ENCODE peak calls at places on chromosomes 13 and 19, in six cellular contexts. One of them, this sample, is unnamed.

GRCh38 chr19:47514869-47515588 is at the start of gene NAPA:
- DNase-seq in lower lobe of right lung: peak; percentile 100
- DNase-seq in AG04450: peak; percentile 100
- DNase-seq in GM06990: peak; percentile 100
- DNase-seq in esophagus squamous epithelium: peak; percentile 100
- DNase-seq in colonic mucosa: peak; percentile 100
- DNase-seq in this sample: peak; percentile 100

GRCh38 chr19:16861875-16862274 is 26.9 kb upstream of the F2RL3 start:
- DNase-seq in colonic mucosa: no peak
- DNase-seq in AG04450: no peak
- DNase-seq in GM06990: no peak
- DNase-seq in lower lobe of right lung: no peak
- DNase-seq in esophagus squamous epithelium: no peak
- DNase-seq in this sample: no peak

GRCh38 chr19:2140193-2140545 is 11.2 kb downstream of the AP3D1 start:
- DNase-seq in AG04450: no peak
- DNase-seq in esophagus squamous epithelium: no peak
- DNase-seq in GM06990: no peak
- DNase-seq in colonic mucosa: no peak
- DNase-seq in lower lobe of right lung: no peak
- DNase-seq in this sample: no peak

GRCh38 chr19:58513694-58514563 is 2.1 kb upstream of the SLC27A5 start:
- DNase-seq in AG04450: no peak
- DNase-seq in esophagus squamous epithelium: no peak
- DNase-seq in colonic mucosa: peak; percentile 93
- DNase-seq in lower lobe of right lung: peak; percentile 96
- DNase-seq in GM06990: peak; percentile 99
- DNase-seq in this sample: no peak

GRCh38 chr13:100154835-100155463 is 66.1 kb downstream of the PCCA start:
- DNase-seq in colonic mucosa: no peak
- DNase-seq in lower lobe of right lung: no peak
- DNase-seq in AG04450: no peak
- DNase-seq in GM06990: no peak
- DNase-seq in esophagus squamous epithelium: no peak
- DNase-seq in this sample: no peak

GRCh38 chr19:17454579-17454978 is 6.1 kb upstream of the TMEM221 start:
- DNase-seq in colonic mucosa: no peak
- DNase-seq in GM06990: no peak
- DNase-seq in lower lobe of right lung: no peak
- DNase-seq in esophagus squamous epithelium: no peak
- DNase-seq in AG04450: no peak
- DNase-seq in this sample: no peak

GRCh38 chr19:55696301-55697068 is 21.5 kb downstream of the EPN1 start:
- DNase-seq in esophagus squamous epithelium: no peak
- DNase-seq in GM06990: no peak
- DNase-seq in lower lobe of right lung: peak; percentile 20
- DNase-seq in AG04450: no peak
- DNase-seq in colonic mucosa: no peak
- DNase-seq in this sample: no peak

GRCh38 chr13:31159306-31159705 is 2.4 kb downstream of the HSPH1 start:
- DNase-seq in esophagus squamous epithelium: no peak
- DNase-seq in lower lobe of right lung: no peak
- DNase-seq in AG04450: no peak
- DNase-seq in colonic mucosa: no peak
- DNase-seq in GM06990: no peak
- DNase-seq in this sample: no peak

GRCh38 chr19:42942187-42942789 is 5.3 kb upstream of the PSG7 start:
- DNase-seq in GM06990: no peak
- DNase-seq in lower lobe of right lung: no peak
- DNase-seq in colonic mucosa: no peak
- DNase-seq in esophagus squamous epithelium: no peak
- DNase-seq in AG04450: no peak
- DNase-seq in this sample: no peak

GRCh38 chr13:114148521-114148855 is 16.1 kb upstream of the RASA3 start:
- DNase-seq in esophagus squamous epithelium: no peak
- DNase-seq in colonic mucosa: peak; percentile 35
- DNase-seq in lower lobe of right lung: peak; percentile 45
- DNase-seq in AG04450: no peak
- DNase-seq in GM06990: peak; percentile 57
- DNase-seq in this sample: no peak

GRCh38 chr19:18415177-18415867 is 3.9 kb upstream of the SSBP4 start:
- DNase-seq in lower lobe of right lung: peak; percentile 79
- DNase-seq in GM06990: no peak
- DNase-seq in colonic mucosa: peak; percentile 55
- DNase-seq in esophagus squamous epithelium: no peak
- DNase-seq in AG04450: no peak
- DNase-seq in this sample: peak; percentile 95

GRCh38 chr13:72112216-72112615 is 245.2 kb upstream of the DACH1 start:
- DNase-seq in colonic mucosa: no peak
- DNase-seq in esophagus squamous epithelium: no peak
- DNase-seq in GM06990: no peak
- DNase-seq in lower lobe of right lung: no peak
- DNase-seq in AG04450: no peak
- DNase-seq in this sample: no peak

GRCh38 chr19:50669319-50670101 is 20.3 kb downstream of the C19orf81 start:
- DNase-seq in GM06990: no peak
- DNase-seq in colonic mucosa: peak; percentile 27
- DNase-seq in esophagus squamous epithelium: no peak
- DNase-seq in AG04450: no peak
- DNase-seq in lower lobe of right lung: no peak
- DNase-seq in this sample: peak; percentile 24

GRCh38 chr19:46674416-46675178 is 13.6 kb upstream of the DACT3 start:
- DNase-seq in GM06990: no peak
- DNase-seq in lower lobe of right lung: no peak
- DNase-seq in colonic mucosa: no peak
- DNase-seq in AG04450: no peak
- DNase-seq in esophagus squamous epithelium: no peak
- DNase-seq in this sample: peak; percentile 35

GRCh38 chr19:58268344-58268743 is 10.4 kb upstream of the ZNF8 start:
- DNase-seq in lower lobe of right lung: no peak
- DNase-seq in esophagus squamous epithelium: no peak
- DNase-seq in colonic mucosa: no peak
- DNase-seq in AG04450: no peak
- DNase-seq in GM06990: no peak
- DNase-seq in this sample: no peak

GRCh38 chr13:32881074-32881791 is 135.0 kb upstream of the KL start:
- DNase-seq in lower lobe of right lung: no peak
- DNase-seq in AG04450: no peak
- DNase-seq in esophagus squamous epithelium: no peak
- DNase-seq in colonic mucosa: no peak
- DNase-seq in GM06990: no peak
- DNase-seq in this sample: peak; percentile 44

GRCh38 chr13:114109646-114110045 is 22.8 kb downstream of the RASA3 start:
- DNase-seq in colonic mucosa: no peak
- DNase-seq in lower lobe of right lung: peak; percentile 49
- DNase-seq in AG04450: no peak
- DNase-seq in GM06990: no peak
- DNase-seq in esophagus squamous epithelium: no peak
- DNase-seq in this sample: no peak

GRCh38 chr13:110012102-110012739 is 225.8 kb upstream of the IRS2 start:
- DNase-seq in AG04450: peak; percentile 79
- DNase-seq in colonic mucosa: no peak
- DNase-seq in lower lobe of right lung: no peak
- DNase-seq in GM06990: no peak
- DNase-seq in esophagus squamous epithelium: no peak
- DNase-seq in this sample: peak; percentile 68

GRCh38 chr13:50075619-50076097 is 60.4 kb downstream of the KCNRG start:
- DNase-seq in colonic mucosa: no peak
- DNase-seq in AG04450: no peak
- DNase-seq in GM06990: peak; percentile 43
- DNase-seq in esophagus squamous epithelium: no peak
- DNase-seq in lower lobe of right lung: no peak
- DNase-seq in this sample: no peak
- H3K4me3 ChIP-seq in colonic mucosa: no peak overlapping the region
- H3K4me3 ChIP-seq in AG04450: no peak overlapping the region
- H3K4me3 ChIP-seq in GM06990: peak overlapping the region; percentile 37
- H3K4me3 ChIP-seq in esophagus squamous epithelium: no peak overlapping the region
- H3K4me3 ChIP-seq in lower lobe of right lung: no peak overlapping the region
- H3K4me3 ChIP-seq in this sample: no peak overlapping the region

DNA sequence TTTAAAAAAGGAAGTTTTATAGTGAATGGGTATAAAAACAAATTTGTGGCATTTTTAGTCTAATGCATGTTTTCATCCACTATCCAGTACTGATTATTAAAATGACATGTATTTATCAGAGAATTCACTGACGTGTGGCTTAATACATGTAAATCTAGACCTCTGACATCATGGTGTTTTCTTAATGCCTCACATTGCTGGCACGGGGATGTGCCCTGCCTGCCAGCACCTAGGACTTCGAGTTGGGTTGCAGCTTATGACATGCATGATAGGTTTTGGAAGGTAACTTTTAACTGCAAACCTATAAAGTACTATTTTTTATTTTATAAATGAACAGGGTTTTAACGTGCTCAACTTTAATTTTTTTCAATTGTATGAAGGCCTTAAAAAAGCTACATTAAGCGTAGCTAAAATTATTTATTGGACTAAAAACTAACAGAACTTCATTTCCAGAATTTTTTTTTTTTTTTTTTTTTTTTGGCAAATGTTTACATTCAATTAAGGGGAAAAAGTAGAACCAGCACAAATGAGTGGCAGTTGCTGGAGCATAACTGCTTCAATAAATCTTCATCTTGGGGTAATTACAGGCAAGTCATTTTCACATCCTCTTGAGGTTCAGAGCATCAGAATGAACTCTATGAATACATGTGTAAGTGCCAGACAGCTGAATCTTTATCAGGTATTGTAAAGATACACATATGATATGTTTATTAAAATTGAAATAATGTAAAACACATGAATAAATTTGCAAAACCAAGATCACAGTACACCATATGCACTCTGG is 16.3 kb downstream of the METTL21C start:
- DNase-seq in colonic mucosa: no peak
- DNase-seq in esophagus squamous epithelium: no peak
- DNase-seq in lower lobe of right lung: no peak
- DNase-seq in GM06990: no peak
- DNase-seq in AG04450: no peak
- DNase-seq in this sample: no peak
- H3K27me3 ChIP-seq in colonic mucosa: no peaks in the 10 kb centered on the region
- H3K27me3 ChIP-seq in esophagus squamous epithelium: no peaks in the 10 kb centered on the region
- H3K27me3 ChIP-seq in lower lobe of right lung: no peaks in the 10 kb centered on the region
- H3K27me3 ChIP-seq in GM06990: no peaks in the 10 kb centered on the region
- H3K27me3 ChIP-seq in AG04450: no peaks in the 10 kb centered on the region
- H3K27me3 ChIP-seq in this sample: no peaks in the 10 kb centered on the region

GRCh38 chr13:21798181-21798580 is 127.3 kb downstream of the FGF9 start:
- DNase-seq in GM06990: no peak
- DNase-seq in esophagus squamous epithelium: no peak
- DNase-seq in lower lobe of right lung: no peak
- DNase-seq in colonic mucosa: no peak
- DNase-seq in AG04450: no peak
- DNase-seq in this sample: no peak

GRCh38 chr13:21800847-21801616 is 130.2 kb downstream of the FGF9 start:
- DNase-seq in colonic mucosa: no peak
- DNase-seq in esophagus squamous epithelium: no peak
- DNase-seq in GM06990: no peak
- DNase-seq in lower lobe of right lung: no peak
- DNase-seq in AG04450: no peak
- DNase-seq in this sample: no peak

DNA sequence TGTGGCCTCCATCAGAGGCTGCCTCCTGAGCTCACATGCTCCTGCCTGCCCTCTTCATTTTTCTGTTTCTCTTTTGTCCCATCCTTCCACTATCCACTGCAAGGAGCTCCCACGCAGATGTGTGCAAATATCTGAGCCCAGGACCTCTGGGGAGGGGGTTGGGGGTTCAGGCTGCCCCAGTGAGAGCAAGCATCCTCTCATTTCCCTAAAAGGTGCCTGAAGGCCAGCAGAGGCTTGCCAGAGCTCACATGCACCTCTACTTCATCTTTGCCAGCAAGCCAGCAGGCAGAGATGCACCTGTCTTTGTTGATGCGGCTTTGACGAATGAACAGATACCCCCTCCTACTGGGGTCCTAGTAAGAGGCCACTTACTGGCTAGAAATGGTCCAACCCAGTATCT is 128.8 kb downstream of the FGF9 start:
- DNase-seq in colonic mucosa: no peak
- DNase-seq in esophagus squamous epithelium: no peak
- DNase-seq in lower lobe of right lung: no peak
- DNase-seq in GM06990: no peak
- DNase-seq in AG04450: no peak
- DNase-seq in this sample: no peak
- H3K4me3 ChIP-seq in colonic mucosa: no peak overlapping the region
- H3K4me3 ChIP-seq in esophagus squamous epithelium: no peak overlapping the region
- H3K4me3 ChIP-seq in lower lobe of right lung: no peak overlapping the region
- H3K4me3 ChIP-seq in GM06990: no peak overlapping the region
- H3K4me3 ChIP-seq in AG04450: no peak overlapping the region
- H3K4me3 ChIP-seq in this sample: no peak overlapping the region

DNA sequence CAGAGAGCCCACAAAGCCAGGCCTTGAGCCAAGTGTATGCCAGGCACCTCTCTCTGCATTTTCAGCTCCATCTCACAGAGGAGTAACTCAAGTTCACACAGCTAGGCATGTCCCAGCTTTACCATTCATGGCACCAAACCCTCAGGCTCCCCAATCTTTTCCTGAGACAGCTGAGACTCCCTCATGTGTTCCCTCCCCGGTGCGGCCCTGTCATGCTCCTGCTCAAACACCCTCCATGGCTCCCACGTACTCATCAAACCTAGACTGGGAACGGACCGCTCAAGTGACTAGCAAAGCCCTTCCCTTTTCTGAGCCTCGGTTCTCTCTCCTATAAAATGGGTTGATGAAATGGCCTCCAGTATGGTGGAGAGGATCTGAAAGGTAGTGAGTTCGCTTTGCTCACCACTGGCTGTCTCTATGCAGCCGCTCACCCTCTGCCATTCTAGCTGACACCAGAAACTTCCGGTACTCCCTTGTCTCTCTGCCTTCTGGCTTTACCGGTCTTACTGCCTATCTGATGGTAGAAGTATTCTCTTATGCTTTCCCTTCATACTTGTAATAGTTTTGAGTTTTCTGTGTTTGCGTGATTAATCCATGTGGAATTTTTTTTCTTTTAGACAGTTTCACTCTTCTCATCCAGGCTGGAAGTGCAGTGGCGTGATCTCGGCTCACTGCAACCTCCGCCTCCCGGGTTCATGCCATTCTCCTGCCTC is 7.8 kb upstream of the SLC44A2 start:
- DNase-seq in esophagus squamous epithelium: no peak
- DNase-seq in colonic mucosa: no peak
- DNase-seq in GM06990: no peak
- DNase-seq in lower lobe of right lung: no peak
- DNase-seq in AG04450: peak; percentile 57
- DNase-seq in this sample: no peak
- H3K27me3 ChIP-seq in esophagus squamous epithelium: no peaks in the 10 kb centered on the region
- H3K27me3 ChIP-seq in colonic mucosa: no peaks in the 10 kb centered on the region
- H3K27me3 ChIP-seq in GM06990: no peaks in the 10 kb centered on the region
- H3K27me3 ChIP-seq in lower lobe of right lung: no peaks in the 10 kb centered on the region
- H3K27me3 ChIP-seq in AG04450: no peaks in the 10 kb centered on the region
- H3K27me3 ChIP-seq in this sample: no peaks in the 10 kb centered on the region

This sample was measured in MG63.